ENCODE peak calls at places on chromosome 7, in ten cellular contexts. L is fibroblast of lung; S is HEK293T; Q is glutamatergic neuron; F is Peyer's patch; T is GM12865; A is activated CD8-positive, alpha-beta memory T cell treated with anti-CD3 and anti-CD28 coated beads for 24 hours; V is NCI-H1092 treated with DMSO at 0.1 percent for 48 hours; E is substantia nigra; O is iPS-NIHi11. J is an unnamed sample.
A peak's percentile ranks its signal among the peaks of the same experiment; 100 is the strongest.

GRCh38 chr7:145957160-145957890 is 159.3 kb upstream of the CNTNAP2 start:
- DNase-seq in Q (no peak), S (no peak), V (peak; percentile 6), A (no peak), O (no peak), F (no peak), E (no peak), L (no peak), T (no peak), J (no peak)

GRCh38 chr7:149468208-149468607 is 7.3 kb upstream of the ZNF777 start:
- DNase-seq in E (no peak), T (no peak), A (peak; percentile 44), S (no peak), L (peak; percentile 32), F (no peak), O (no peak), V (no peak), Q (no peak), J (no peak)

GRCh38 chr7:143250822-143251221 is 12.4 kb upstream of the GSTK1 start:
- DNase-seq in V (no peak), O (no peak), L (no peak), A (no peak), E (no peak), S (no peak), Q (no peak), F (no peak), T (no peak), J (no peak)

GRCh38 chr7:107201795-107202450 is 33.1 kb downstream of the HBP1 start:
- DNase-seq in V (peak; percentile 65), Q (peak; percentile 73), F (peak; percentile 70), S (peak; percentile 57), O (peak; percentile 43), A (no peak), E (peak; percentile 79), T (peak; percentile 51), L (peak; percentile 11), J (peak; percentile 46)

GRCh38 chr7:5620459-5620881 is 161.0 kb downstream of the RNF216 start:
- DNase-seq in S (no peak), T (no peak), F (no peak), L (no peak), E (no peak), Q (peak; percentile 85), O (no peak), A (no peak), V (peak; percentile 41), J (no peak)

GRCh38 chr7:95264225-95264927 is 60.0 kb downstream of the PON1 start:
- DNase-seq in V (no peak), L (peak; percentile 78), E (no peak), F (no peak), A (no peak), T (no peak), O (no peak), Q (no peak), S (no peak), J (no peak)

GRCh38 chr7:3415730-3416366 is 114.8 kb downstream of the SDK1 start:
- DNase-seq in E (no peak), F (no peak), O (no peak), Q (no peak), L (no peak), V (no peak), S (no peak), T (no peak), A (no peak), J (no peak)

GRCh38 chr7:67764312-67764711 is 767.7 kb downstream of the TYW1 start:
- DNase-seq in F (no peak), L (no peak), V (peak; percentile 81), E (no peak), T (no peak), S (no peak), O (no peak), Q (no peak), A (no peak), J (no peak)

GRCh38 chr7:82050792-82051191 is 280.9 kb upstream of the HGF start:
- DNase-seq in V (no peak), Q (no peak), E (no peak), T (no peak), F (no peak), A (no peak), S (peak; percentile 10), O (no peak), L (peak; percentile 76), J (no peak)

GRCh38 chr7:101854084-101854865 is 36.8 kb downstream of the CUX1 start:
- DNase-seq in E (no peak), A (no peak), O (no peak), Q (no peak), F (no peak), S (no peak), L (no peak), T (no peak), V (no peak), J (no peak)

GRCh38 chr7:75624134-75624832 is 114.5 kb downstream of the HIP1 start:
- DNase-seq in S (no peak), E (peak; percentile 18), A (no peak), F (no peak), O (no peak), Q (no peak), T (no peak), V (no peak), L (peak; percentile 34), J (no peak)